ENCODE peak calls at places on chromosomes 1 and 21, in five cellular contexts. E is naive thymus-derived CD8-positive, alpha-beta T cell; C is activated T-helper 1 cell treated with anti-CD3 and anti-CD28 coated beads, Interleukin-12 subunit alpha, Interleukin-12 subunit beta, Interleukin-2, Interleukin-4 antibody, amounts not matched to agents 30 ng/mL and 10 ng/mL and 1 ng/mL, durations not matched to agents 14 hours and 24 hours and 36 hours; J is SW480; S is left ventricle myocardium inferior. O is an unnamed sample.

GRCh38 chr1:209675567-209676154 is 449 bp downstream of the G0S2 start:
- DNase-seq in C (no peak), S (peak; percentile 57), E (peak; percentile 12), J (no peak), O (no peak)

GRCh38 chr1:229557913-229558414 is 543 bp downstream of the ABCB10 start:
- DNase-seq in C (peak; percentile 32), S (peak; percentile 46), J (peak; percentile 37), E (peak; percentile 21), O (peak; percentile 85)

GRCh38 chr1:229094476-229095311 is 176.2 kb upstream of the RAB4A start:
- DNase-seq in C (no peak), E (no peak), J (no peak), S (no peak), O (no peak)

GRCh38 chr1:62247391-62248168 is 52.9 kb downstream of the L1TD1 start:
- DNase-seq in E (no peak), J (no peak), C (no peak), S (no peak), O (no peak)

GRCh38 chr1:24369801-24370200 is 43.8 kb downstream of the STPG1 start:
- DNase-seq in J (no peak), E (no peak), C (no peak), S (no peak), O (no peak)

GRCh38 chr1:167227934-167228378 is 7.3 kb downstream of the POU2F1 start:
- DNase-seq in S (no peak), E (no peak), J (no peak), C (no peak), O (no peak)

GRCh38 chr1:50265790-50266314 is 157.1 kb downstream of the ELAVL4 start:
- DNase-seq in S (no peak), E (no peak), J (no peak), C (no peak), O (no peak)

GRCh38 chr1:96559707-96560588 is 161.6 kb upstream of the PTBP2 start:
- DNase-seq in C (no peak), J (no peak), S (peak; percentile 25), E (no peak), O (no peak)

GRCh38 chr1:150564051-150564991 is 15.1 kb downstream of the MCL1 start:
- DNase-seq in J (no peak), C (no peak), E (no peak), S (no peak), O (no peak)

GRCh38 chr1:114075546-114076249 is 78.0 kb downstream of the SYT6 start:
- DNase-seq in S (no peak), C (no peak), E (no peak), J (no peak), O (no peak)

GRCh38 chr1:60133848-60134247 is 60.3 kb upstream of the C1orf87 start:
- DNase-seq in E (no peak), C (no peak), J (peak; percentile 16), S (no peak), O (no peak)

GRCh38 chr1:206489980-206490534 is 17.3 kb upstream of the RASSF5 start:
- DNase-seq in C (peak; percentile 43), S (peak; percentile 75), J (peak; percentile 50), E (peak; percentile 58), O (peak; percentile 92)

GRCh38 chr1:225554216-225554812 is 98.6 kb downstream of the ENAH start:
- DNase-seq in E (no peak), C (no peak), S (no peak), J (peak; percentile 18), O (peak; percentile 40)

GRCh38 chr1:12436345-12436658 is 181.7 kb downstream of the DHRS3 start:
- DNase-seq in J (no peak), S (no peak), E (no peak), C (no peak), O (no peak)

GRCh38 chr21:31630062-31630711 is 29.3 kb upstream of the SOD1 start:
- DNase-seq in C (no peak), E (no peak), S (no peak), J (peak; percentile 12), O (peak; percentile 44)

GRCh38 chr1:232728507-232729263 is 76.5 kb upstream of the MAP10 start:
- DNase-seq in J (no peak), C (no peak), E (no peak), S (no peak), O (no peak)

GRCh38 chr1:212612251-212612961 is 3.8 kb downstream of the ATF3 start:
- DNase-seq in C (no peak), E (no peak), S (no peak), J (no peak), O (no peak)

GRCh38 chr1:159015440-159015909 is 5.8 kb downstream of the IFI16 start:
- DNase-seq in J (no peak), E (no peak), S (peak; percentile 35), C (peak; percentile 67), O (no peak)

GRCh38 chr1:29789910-29790247 is 553.6 kb downstream of the PTPRU start:
- DNase-seq in E (no peak), S (no peak), C (no peak), J (no peak), O (no peak)

GRCh38 chr1:150493175-150493574 is 6.0 kb downstream of the TARS2 start:
- DNase-seq in E (no peak), S (no peak), J (no peak), C (no peak), O (no peak)